ENCODE peak calls at places on chromosomes 3 and 15, in ten cellular contexts. T is astrocyte, X is thoracic aorta, D is Kasumi-1, G is MCF 10A, W is mesendoderm, H is kidney, C is SK-N-DZ, A is OCI-LY7, L is cardiac muscle cell. F is an unnamed sample.
A peak's percentile ranks its signal among the peaks of the same experiment; 100 is the strongest.

GRCh38 chr3:171094411-171094810 is 67.9 kb upstream of the SLC2A2 start:
- DNase-seq in T (no peak), X (no peak), D (no peak), G (no peak), W (no peak), H (no peak), C (no peak), A (no peak), L (no peak), F (no peak)

GRCh38 chr3:196219194-196219969 is 3.0 kb downstream of the SLC51A start:
- DNase-seq in T (peak; percentile 88), X (peak; percentile 30), D (peak; percentile 95), G (peak; percentile 71), W (peak; percentile 78), H (no peak), C (peak; percentile 72), A (peak; percentile 59), L (peak; percentile 93), F (peak; percentile 74)

GRCh38 chr3:40299721-40300335 is 9.7 kb upstream of the EIF1B start:
- DNase-seq in T (peak; percentile 75), X (no peak), D (peak; percentile 75), G (peak; percentile 77), W (no peak), H (no peak), C (no peak), A (no peak), L (peak; percentile 91), F (no peak)

GRCh38 chr3:42846682-42847522 is 28.8 kb downstream of the CYP8B1 start:
- DNase-seq in T (no peak), X (no peak), D (peak; percentile 79), G (no peak), W (no peak), H (no peak), C (no peak), A (peak; percentile 22), L (no peak), F (no peak)

GRCh38 chr15:90807687-90808086 is 60.7 kb upstream of the FURIN start:
- DNase-seq in T (no peak), X (no peak), D (no peak), G (no peak), W (no peak), H (no peak), C (no peak), A (no peak), L (no peak), F (no peak)

GRCh38 chr3:30538787-30539186 is 67.6 kb upstream of the TGFBR2 start:
- DNase-seq in T (peak; percentile 95), X (no peak), D (no peak), G (peak; percentile 75), W (peak; percentile 75), H (no peak), C (no peak), A (no peak), L (peak; percentile 74), F (no peak)

GRCh38 chr15:75056036-75056435 is 32.6 kb downstream of the PPCDC start:
- DNase-seq in T (no peak), X (no peak), D (no peak), G (no peak), W (no peak), H (no peak), C (no peak), A (no peak), L (no peak), F (no peak)

GRCh38 chr3:109831403-109831802 is 494.1 kb upstream of the DPPA4 start:
- DNase-seq in T (no peak), X (no peak), D (no peak), G (no peak), W (peak; percentile 6), H (no peak), C (no peak), A (no peak), L (no peak), F (no peak)

GRCh38 chr3:149468504-149469212 is 5.8 kb upstream of the TM4SF4 start:
- DNase-seq in T (no peak), X (no peak), D (no peak), G (no peak), W (no peak), H (no peak), C (no peak), A (no peak), L (no peak), F (no peak)

GRCh38 chr3:17258823-17259436 is 374.2 kb downstream of the PLCL2 start:
- DNase-seq in T (peak; percentile 8), X (no peak), D (peak; percentile 55), G (peak; percentile 55), W (peak; percentile 27), H (no peak), C (peak; percentile 52), A (peak; percentile 64), L (peak; percentile 58), F (peak; percentile 23)

GRCh38 chr15:48472756-48473155 is 141.5 kb downstream of the DUT start:
- DNase-seq in T (peak; percentile 34), X (no peak), D (no peak), G (peak; percentile 56), W (no peak), H (no peak), C (no peak), A (no peak), L (no peak), F (no peak)

GRCh38 chr15:89127054-89127702 is 38.9 kb downstream of the ABHD2 start:
- DNase-seq in T (no peak), X (no peak), D (peak; percentile 5), G (peak; percentile 30), W (no peak), H (no peak), C (no peak), A (no peak), L (no peak), F (no peak)

GRCh38 chr3:123289336-123290106 is 87.8 kb downstream of the SEC22A start:
- DNase-seq in T (no peak), X (no peak), D (no peak), G (no peak), W (no peak), H (no peak), C (no peak), A (no peak), L (no peak), F (no peak)

GRCh38 chr15:69719527-69719926 is 266.9 kb downstream of the RPLP1 start:
- DNase-seq in T (peak; percentile 34), X (no peak), D (peak; percentile 34), G (no peak), W (no peak), H (no peak), C (no peak), A (peak; percentile 18), L (peak; percentile 40), F (peak; percentile 76)

GRCh38 chr15:85792872-85793621 is 1.7 kb downstream of the KLHL25 start:
- DNase-seq in T (no peak), X (no peak), D (no peak), G (peak; percentile 35), W (no peak), H (peak; percentile 36), C (no peak), A (no peak), L (no peak), F (peak; percentile 18)

GRCh38 chr3:191094057-191094456 is 105.0 kb upstream of the OSTN start:
- DNase-seq in T (peak; percentile 63), X (no peak), D (no peak), G (peak; percentile 78), W (no peak), H (no peak), C (no peak), A (no peak), L (peak; percentile 61), F (no peak)

GRCh38 chr15:51759557-51760070 is 8.2 kb downstream of the TMOD2 start:
- DNase-seq in T (peak; percentile 93), X (no peak), D (peak; percentile 37), G (peak; percentile 77), W (peak; percentile 60), H (no peak), C (no peak), A (no peak), L (peak; percentile 98), F (no peak)

GRCh38 chr3:168086541-168087260 is 9.0 kb downstream of the GOLIM4 start:
- DNase-seq in T (no peak), X (no peak), D (no peak), G (no peak), W (no peak), H (no peak), C (no peak), A (no peak), L (no peak), F (no peak)

GRCh38 chr3:71138410-71138809 is 445.1 kb downstream of the FOXP1 start:
- DNase-seq in T (no peak), X (no peak), D (no peak), G (no peak), W (no peak), H (no peak), C (no peak), A (no peak), L (no peak), F (no peak)

GRCh38 chr15:26097216-26097615 is 234.1 kb upstream of the ATP10A start:
- DNase-seq in T (no peak), X (no peak), D (no peak), G (no peak), W (peak; percentile 52), H (no peak), C (no peak), A (no peak), L (no peak), F (no peak)

GRCh38 chr3:126857928-126858327 is 125.0 kb upstream of the PLXNA1 start:
- DNase-seq in T (no peak), X (no peak), D (no peak), G (no peak), W (no peak), H (no peak), C (no peak), A (no peak), L (no peak), F (no peak)

GRCh38 chr3:66997560-66998074 is 490 bp upstream of the KBTBD8 start:
- DNase-seq in T (peak; percentile 70), X (no peak), D (no peak), G (peak; percentile 56), W (peak; percentile 26), H (no peak), C (no peak), A (no peak), L (no peak), F (no peak)

GRCh38 chr3:61761694-61762430 is 200.5 kb downstream of the PTPRG start:
- DNase-seq in T (no peak), X (no peak), D (no peak), G (no peak), W (peak; percentile 72), H (no peak), C (no peak), A (no peak), L (no peak), F (no peak)

GRCh38 chr15:101185770-101186169 is 66.1 kb downstream of the CHSY1 start:
- DNase-seq in T (no peak), X (no peak), D (no peak), G (no peak), W (peak; percentile 26), H (no peak), C (no peak), A (no peak), L (no peak), F (no peak)

GRCh38 chr3:134242649-134243637 is 7.7 kb downstream of the RYK start:
- DNase-seq in T (peak; percentile 89), X (no peak), D (peak; percentile 32), G (peak; percentile 95), W (peak; percentile 69), H (no peak), C (no peak), A (no peak), L (peak; percentile 86), F (no peak)

GRCh38 chr15:44584162-44584749 is 47.3 kb downstream of the EIF3J start:
- DNase-seq in T (no peak), X (no peak), D (no peak), G (peak; percentile 66), W (peak; percentile 60), H (no peak), C (no peak), A (peak; percentile 64), L (peak; percentile 48), F (peak; percentile 43)

GRCh38 chr15:47517737-47518136 is 199.6 kb upstream of the SEMA6D start:
- DNase-seq in T (peak; percentile 26), X (no peak), D (no peak), G (no peak), W (no peak), H (no peak), C (no peak), A (no peak), L (peak; percentile 56), F (no peak)

GRCh38 chr15:32856753-32857152 is 138.9 kb downstream of the GREM1 start:
- DNase-seq in T (peak; percentile 95), X (no peak), D (no peak), G (no peak), W (no peak), H (no peak), C (no peak), A (no peak), L (peak; percentile 65), F (no peak)